ENCODE peak calls at places on chromosome 10, in eight cellular contexts. E is endothelial cell; K is ovary; B is natural killer cell; G is CD4-positive, alpha-beta T cell; A is GM06990; L is HL-60; S is adrenal gland. F is an unnamed sample.

GRCh38 chr10:92356041-92356440 is 65.1 kb downstream of the MARCHF5 start:
- DNase-seq in B (no peak), E (no peak), K (no peak), A (no peak), S (no peak), G (no peak), L (no peak), F (no peak)

GRCh38 chr10:59303018-59303417 is 59.3 kb downstream of the FAM13C start:
- DNase-seq in K (no peak), B (no peak), A (no peak), S (no peak), L (no peak), E (no peak), G (no peak), F (no peak)

GRCh38 chr10:131155218-131155902 is 156.2 kb downstream of the TCERG1L start:
- DNase-seq in B (no peak), K (peak; percentile 14), S (no peak), A (no peak), E (no peak), G (no peak), L (no peak), F (no peak)

GRCh38 chr10:77328272-77328816 is 309.3 kb downstream of the KCNMA1 start:
- DNase-seq in G (no peak), B (no peak), K (no peak), E (peak; percentile 70), S (no peak), A (no peak), L (no peak), F (no peak)

GRCh38 chr10:11882646-11883375 is 59.7 kb downstream of the PROSER2 start:
- DNase-seq in A (no peak), E (no peak), S (no peak), B (no peak), G (no peak), L (no peak), K (no peak), F (no peak)

GRCh38 chr10:51743146-51743545 is 43.8 kb upstream of the CSTF2T start:
- DNase-seq in L (no peak), B (no peak), K (no peak), G (no peak), A (peak; percentile 15), S (no peak), E (no peak), F (no peak)

GRCh38 chr10:95268438-95268837 is 22.4 kb downstream of the PDLIM1 start:
- DNase-seq in S (peak; percentile 38), E (peak; percentile 33), L (no peak), B (no peak), G (no peak), A (no peak), K (peak; percentile 53), F (no peak)

GRCh38 chr10:75084834-75085384 is 26.5 kb upstream of the SAMD8 start:
- DNase-seq in G (no peak), B (no peak), E (no peak), S (no peak), L (no peak), A (no peak), K (no peak), F (no peak)

GRCh38 chr10:21145751-21146445 is 248.8 kb upstream of the NEBL start:
- DNase-seq in K (no peak), A (no peak), E (no peak), B (no peak), S (no peak), L (no peak), G (no peak), F (no peak)

GRCh38 chr10:131907679-131908078 is 6.9 kb downstream of the PPP2R2D start:
- DNase-seq in B (no peak), L (no peak), A (no peak), G (no peak), E (no peak), K (no peak), S (no peak), F (no peak)

GRCh38 chr10:921471-922414 is 9.8 kb downstream of the LARP4B start:
- DNase-seq in S (peak; percentile 30), A (no peak), E (no peak), K (no peak), L (no peak), G (no peak), B (no peak), F (no peak)

GRCh38 chr10:110081914-110082313 is 74.1 kb downstream of the ADD3 start:
- DNase-seq in S (peak; percentile 54), K (no peak), A (no peak), G (no peak), E (peak; percentile 57), B (no peak), L (peak; percentile 81), F (no peak)

GRCh38 chr10:119315128-119316001 is 108.0 kb downstream of the GRK5 start:
- DNase-seq in B (peak; percentile 59), G (peak; percentile 42), E (no peak), A (peak; percentile 59), L (peak; percentile 64), K (no peak), S (peak; percentile 76), F (peak; percentile 41)

GRCh38 chr10:18214692-18215563 is 74.7 kb downstream of the CACNB2 start:
- DNase-seq in L (peak; percentile 1), G (no peak), B (no peak), K (peak; percentile 71), E (peak; percentile 66), A (no peak), S (no peak), F (no peak)

GRCh38 chr10:3811331-3811870 is 26.4 kb upstream of the KLF6 start:
- DNase-seq in E (no peak), A (peak; percentile 52), S (no peak), K (no peak), L (no peak), B (peak; percentile 47), G (no peak), F (peak; percentile 29)

GRCh38 chr10:46092523-46093195 is 46.6 kb upstream of the MSMB start:
- DNase-seq in B (no peak), G (no peak), S (no peak), L (peak; percentile 90), K (no peak), A (no peak), E (no peak), F (no peak)

GRCh38 chr10:60414877-60415585 is 25.4 kb upstream of the ANK3 start:
- DNase-seq in K (no peak), S (no peak), G (no peak), L (no peak), A (no peak), B (no peak), E (no peak), F (no peak)

GRCh38 chr10:88707429-88708110 is 1.5 kb downstream of the LIPK start:
- DNase-seq in A (no peak), S (no peak), K (no peak), B (no peak), L (no peak), E (no peak), G (no peak), F (no peak)

GRCh38 chr10:35635576-35635975 is 6.5 kb downstream of the FZD8 start:
- DNase-seq in B (no peak), G (no peak), K (no peak), E (peak; percentile 60), S (peak; percentile 42), A (no peak), L (peak; percentile 56), F (no peak)

GRCh38 chr10:47406870-47407648 is 23.0 kb upstream of the ZNF488 start:
- DNase-seq in S (no peak), L (no peak), E (no peak), K (no peak), G (no peak), A (no peak), B (no peak), F (no peak)

GRCh38 chr10:115063702-115064479 is 29.3 kb upstream of the ATRNL1 start:
- DNase-seq in B (no peak), A (no peak), K (no peak), S (no peak), L (no peak), G (no peak), E (no peak), F (no peak)

DNA sequence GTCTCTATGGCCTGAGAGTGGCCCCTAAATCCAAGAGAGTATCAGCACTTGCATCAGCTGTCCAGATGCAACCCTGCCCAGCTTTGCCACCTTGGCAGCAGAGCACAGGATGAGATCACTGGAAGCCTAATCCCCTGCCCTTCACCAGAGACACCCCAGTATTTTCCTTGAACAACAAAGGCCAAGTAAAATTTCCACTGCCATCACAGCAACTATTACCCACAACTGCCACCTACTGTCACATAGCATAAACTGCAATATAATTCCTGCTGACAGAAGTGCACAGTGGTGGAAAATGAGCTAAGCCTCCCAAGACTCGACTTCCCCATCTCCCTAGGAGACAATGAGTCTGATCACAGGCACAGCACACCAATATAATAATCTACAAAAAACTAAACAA is 462.8 kb upstream of the ZWINT start:
- DNase-seq in G (no peak), E (no peak), A (peak; percentile 0), B (no peak), K (no peak), L (no peak), S (no peak), F (no peak)
- TF ChIP-seq CTCF in G (no peak), E (peak; percentile 53), A (peak; percentile 52), B (no peak), K (no peak), L (no peak), S (peak; percentile 39), F (no peak)

GRCh38 chr10:15378569-15378968 is 7.5 kb upstream of the FAM171A1 start:
- DNase-seq in L (no peak), A (no peak), S (no peak), B (no peak), G (no peak), E (no peak), K (no peak), F (no peak)
- TF ChIP-seq CTCF in L (no peak), A (no peak), S (no peak), B (no peak), G (no peak), E (no peak), K (no peak), F (no peak)

GRCh38 chr10:104638861-104639594 is 2.1 kb upstream of the SORCS3 start:
- DNase-seq in B (no peak), A (no peak), E (peak; percentile 78), K (no peak), S (no peak), L (no peak), G (no peak), F (no peak)
- TF ChIP-seq CTCF in B (no peak), A (peak; percentile 50), E (peak; percentile 68), K (no peak), S (peak; percentile 48), L (no peak), G (no peak), F (no peak)

GRCh38 chr10:6780008-6780677 is 200.1 kb upstream of the PRKCQ start:
- DNase-seq in E (no peak), L (no peak), S (no peak), B (no peak), A (peak; percentile 14), K (no peak), G (no peak), F (no peak)

GRCh38 chr10:6781133-6781770 is 201.2 kb upstream of the PRKCQ start:
- DNase-seq in K (no peak), G (no peak), A (peak; percentile 12), E (no peak), B (no peak), L (no peak), S (no peak), F (no peak)

GRCh38 chr10:6778992-6779701 is 199.1 kb upstream of the PRKCQ start:
- DNase-seq in E (no peak), B (no peak), A (no peak), G (no peak), K (no peak), L (no peak), S (no peak), F (no peak)

GRCh38 chr10:6786579-6787031 is 206.5 kb upstream of the PRKCQ start:
- DNase-seq in E (no peak), A (no peak), S (no peak), K (peak; percentile 57), G (no peak), L (no peak), B (no peak), F (no peak)

GRCh38 chr10:6782378-6782777 is 202.3 kb upstream of the PRKCQ start:
- DNase-seq in S (no peak), E (no peak), A (no peak), G (no peak), B (no peak), K (no peak), L (no peak), F (no peak)
- TF ChIP-seq CTCF in S (no peak), E (no peak), A (no peak), G (no peak), B (no peak), K (no peak), L (no peak), F (no peak)

F was measured in activated B cell treated with CpG ODN at 0.5 μM for 24 hours.